ENCODE peak calls at places on chromosomes 7 and 10, in ten cellular contexts. R, W, S, H, G, B, Y, U, T and Q are unnamed samples.

GRCh38 chr7:135925205-135925604 is 52.0 kb downstream of the MTPN start:
- DNase-seq in R (peak), W (no peak), S (no peak), H (no peak), G (no peak), B (no peak), Y (peak), U (peak), T (no peak), Q (no peak)

GRCh38 chr7:75575488-75576112 is 83.5 kb downstream of the SPDYE5 start:
- DNase-seq in R (no peak), W (no peak), S (peak), H (no peak), G (no peak), B (no peak), Y (no peak), U (no peak), T (no peak), Q (no peak)

GRCh38 chr7:124058515-124058914 is 25.6 kb upstream of the TMEM229A start:
- DNase-seq in R (no peak), W (no peak), S (no peak), H (no peak), G (no peak), B (no peak), Y (no peak), U (no peak), T (no peak), Q (no peak)

GRCh38 chr7:112383671-112384417 is 66.4 kb upstream of the IFRD1 start:
- DNase-seq in R (no peak), W (peak), S (peak), H (peak), G (peak), B (peak), Y (peak), U (no peak), T (no peak), Q (no peak)

GRCh38 chr7:1918063-1918645 is 248.1 kb downstream of the ELFN1 start:
- DNase-seq in R (no peak), W (no peak), S (no peak), H (no peak), G (no peak), B (no peak), Y (no peak), U (no peak), T (no peak), Q (no peak)

GRCh38 chr7:109844362-109844761 is 1246.6 kb upstream of the LRRN3 start:
- DNase-seq in R (no peak), W (peak), S (peak), H (peak), G (peak), B (no peak), Y (peak), U (peak), T (peak), Q (peak)

GRCh38 chr7:86750124-86750523 is 106.4 kb downstream of the GRM3 start:
- DNase-seq in R (no peak), W (no peak), S (no peak), H (no peak), G (no peak), B (no peak), Y (no peak), U (no peak), T (no peak), Q (no peak)

GRCh38 chr10:80265740-80266512 is 23.5 kb downstream of the MAT1A start:
- DNase-seq in R (no peak), W (no peak), S (peak), H (peak), G (peak), B (no peak), Y (no peak), U (no peak), T (no peak), Q (no peak)

GRCh38 chr7:93720106-93720505 is 145.6 kb upstream of the CALCR start:
- DNase-seq in R (no peak), W (no peak), S (no peak), H (no peak), G (no peak), B (no peak), Y (no peak), U (no peak), T (no peak), Q (no peak)

GRCh38 chr7:80182630-80183276 is 48.1 kb downstream of the GNAI1 start:
- DNase-seq in R (peak), W (peak), S (no peak), H (peak), G (peak), B (no peak), Y (no peak), U (peak), T (no peak), Q (peak)

GRCh38 chr7:85186521-85187241 is at the start of gene SEMA3D:
- DNase-seq in R (peak), W (peak), S (peak), H (peak), G (peak), B (no peak), Y (peak), U (peak), T (peak), Q (peak)

GRCh38 chr7:135929249-135929648 is 47.9 kb downstream of the MTPN start:
- DNase-seq in R (no peak), W (no peak), S (no peak), H (no peak), G (peak), B (no peak), Y (peak), U (peak), T (peak), Q (no peak)

GRCh38 chr10:42963302-42963701 is 113.6 kb upstream of the RET start:
- DNase-seq in R (no peak), W (no peak), S (no peak), H (peak), G (no peak), B (no peak), Y (no peak), U (no peak), T (no peak), Q (no peak)

GRCh38 chr10:131511391-131511790 is 199.9 kb upstream of the TCERG1L start:
- DNase-seq in R (no peak), W (no peak), S (no peak), H (no peak), G (no peak), B (no peak), Y (no peak), U (no peak), T (no peak), Q (no peak)

GRCh38 chr7:157499121-157499834 is 162.5 kb downstream of the DNAJB6 start:
- DNase-seq in R (no peak), W (no peak), S (no peak), H (no peak), G (no peak), B (no peak), Y (no peak), U (no peak), T (no peak), Q (no peak)

GRCh38 chr7:157476654-157477549 is 140.1 kb downstream of the DNAJB6 start:
- DNase-seq in R (no peak), W (no peak), S (no peak), H (no peak), G (no peak), B (no peak), Y (no peak), U (no peak), T (no peak), Q (no peak)

GRCh38 chr7:127798769-127799372 is 146.9 kb downstream of the SND1 start:
- DNase-seq in R (no peak), W (no peak), S (no peak), H (no peak), G (no peak), B (no peak), Y (no peak), U (no peak), T (no peak), Q (no peak)

GRCh38 chr10:62560207-62560819 is 186.1 kb downstream of the ZNF365 start:
- DNase-seq in R (peak), W (peak), S (no peak), H (peak), G (peak), B (no peak), Y (peak), U (peak), T (peak), Q (no peak)

GRCh38 chr10:101972761-101973160 is 83.2 kb downstream of the ARMH3 start:
- DNase-seq in R (no peak), W (no peak), S (no peak), H (no peak), G (no peak), B (no peak), Y (peak), U (peak), T (no peak), Q (no peak)

GRCh38 chr10:72063703-72064391 is 24.5 kb downstream of the SPOCK2 start:
- DNase-seq in R (peak), W (peak), S (no peak), H (no peak), G (no peak), B (no peak), Y (no peak), U (no peak), T (peak), Q (no peak)

GRCh38 chr7:23419845-23420244 is 50.4 kb downstream of the IGF2BP3 start:
- DNase-seq in R (no peak), W (no peak), S (no peak), H (no peak), G (no peak), B (no peak), Y (no peak), U (no peak), T (no peak), Q (no peak)

GRCh38 chr10:46224414-46224682 is 62.4 kb upstream of the ANTXRL start:
- DNase-seq in R (no peak), W (no peak), S (no peak), H (no peak), G (no peak), B (no peak), Y (no peak), U (no peak), T (no peak), Q (no peak)

GRCh38 chr10:46225597-46225996 is 61.2 kb upstream of the ANTXRL start:
- DNase-seq in R (no peak), W (no peak), S (no peak), H (no peak), G (no peak), B (no peak), Y (no peak), U (no peak), T (no peak), Q (no peak)

GRCh38 chr10:46227571-46228075 is 59.2 kb upstream of the ANTXRL start:
- DNase-seq in R (no peak), W (no peak), S (no peak), H (no peak), G (no peak), B (no peak), Y (no peak), U (no peak), T (no peak), Q (no peak)

GRCh38 chr10:46226900-46227558 is 59.8 kb upstream of the ANTXRL start:
- DNase-seq in R (no peak), W (no peak), S (no peak), H (no peak), G (no peak), B (no peak), Y (no peak), U (no peak), T (no peak), Q (no peak)

DNA sequence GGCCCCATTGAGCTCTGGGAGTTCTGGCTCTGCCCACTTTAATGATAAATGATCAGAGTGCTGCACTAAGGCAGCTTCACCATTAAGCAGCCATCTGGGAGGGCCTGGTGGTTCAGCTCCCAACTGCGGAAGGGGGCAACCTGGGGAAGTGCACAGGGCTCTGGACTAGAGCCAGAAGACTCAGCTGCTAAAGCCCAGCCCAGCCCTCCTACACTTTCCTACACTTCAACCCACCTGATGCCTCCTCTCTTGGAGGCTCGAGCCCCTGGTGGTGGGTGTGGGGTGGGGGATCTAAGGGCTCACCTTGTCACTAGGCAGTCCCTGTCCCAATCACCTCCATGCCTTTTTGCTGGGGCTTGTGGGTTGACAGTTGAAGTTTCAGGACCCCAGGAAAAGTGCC is 60.6 kb upstream of the ANTXRL start:
- DNase-seq in R (no peak), W (no peak), S (no peak), H (no peak), G (no peak), B (no peak), Y (no peak), U (no peak), T (no peak), Q (no peak)
- H3K4me2 ChIP-seq in R (no peak), W (no peak), S (no peak), H (no peak), G (no peak), B (no peak), Y (no peak), U (no peak), T (no peak), Q (no peak)

DNA sequence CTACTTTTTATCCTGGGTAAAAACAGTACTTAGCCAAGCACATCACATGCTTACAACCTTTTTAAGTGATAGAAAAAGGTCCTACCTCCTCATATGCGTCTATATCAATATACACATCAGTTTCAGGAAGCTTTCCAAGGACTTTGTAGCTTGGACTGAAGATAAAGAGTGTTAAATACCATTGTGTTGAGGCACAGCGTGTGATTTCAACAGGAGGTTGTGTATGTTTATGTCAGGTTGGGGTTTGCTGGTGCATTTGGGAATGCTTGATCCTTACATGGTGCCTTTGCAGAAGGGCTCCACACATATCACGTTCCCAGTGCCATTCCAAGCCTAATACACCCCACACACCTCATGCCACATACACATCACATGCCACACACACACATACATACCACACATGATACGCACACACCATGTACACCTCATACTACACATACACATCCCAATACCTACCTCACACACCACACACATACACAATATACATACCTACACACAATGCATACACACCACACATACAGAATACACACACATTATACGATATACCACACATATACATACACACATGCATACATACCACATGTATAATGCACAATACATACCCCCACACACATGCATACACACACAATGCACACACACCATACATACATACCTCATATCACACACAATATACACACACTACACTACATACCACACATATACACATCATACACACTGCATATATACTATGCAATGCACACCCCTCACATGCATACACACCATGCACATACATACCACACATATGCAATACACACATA is 33.1 kb downstream of the PSMC2 start:
- DNase-seq in R (no peak), W (no peak), S (no peak), H (no peak), G (peak), B (no peak), Y (peak), U (peak), T (peak), Q (no peak)
- H3K4me2 ChIP-seq in R (no peak), W (no peak), S (no peak), H (no peak), G (no peak), B (no peak), Y (no peak), U (no peak), T (no peak), Q (no peak)

GRCh38 chr7:4091767-4092166 is 590.3 kb upstream of the FOXK1 start:
- DNase-seq in R (peak), W (peak), S (no peak), H (no peak), G (no peak), B (no peak), Y (no peak), U (no peak), T (no peak), Q (no peak)
- H3K4me2 ChIP-seq in R (no peak), W (no peak), S (no peak), H (no peak), G (no peak), B (no peak), Y (no peak), U (no peak), T (no peak), Q (no peak)

DNA sequence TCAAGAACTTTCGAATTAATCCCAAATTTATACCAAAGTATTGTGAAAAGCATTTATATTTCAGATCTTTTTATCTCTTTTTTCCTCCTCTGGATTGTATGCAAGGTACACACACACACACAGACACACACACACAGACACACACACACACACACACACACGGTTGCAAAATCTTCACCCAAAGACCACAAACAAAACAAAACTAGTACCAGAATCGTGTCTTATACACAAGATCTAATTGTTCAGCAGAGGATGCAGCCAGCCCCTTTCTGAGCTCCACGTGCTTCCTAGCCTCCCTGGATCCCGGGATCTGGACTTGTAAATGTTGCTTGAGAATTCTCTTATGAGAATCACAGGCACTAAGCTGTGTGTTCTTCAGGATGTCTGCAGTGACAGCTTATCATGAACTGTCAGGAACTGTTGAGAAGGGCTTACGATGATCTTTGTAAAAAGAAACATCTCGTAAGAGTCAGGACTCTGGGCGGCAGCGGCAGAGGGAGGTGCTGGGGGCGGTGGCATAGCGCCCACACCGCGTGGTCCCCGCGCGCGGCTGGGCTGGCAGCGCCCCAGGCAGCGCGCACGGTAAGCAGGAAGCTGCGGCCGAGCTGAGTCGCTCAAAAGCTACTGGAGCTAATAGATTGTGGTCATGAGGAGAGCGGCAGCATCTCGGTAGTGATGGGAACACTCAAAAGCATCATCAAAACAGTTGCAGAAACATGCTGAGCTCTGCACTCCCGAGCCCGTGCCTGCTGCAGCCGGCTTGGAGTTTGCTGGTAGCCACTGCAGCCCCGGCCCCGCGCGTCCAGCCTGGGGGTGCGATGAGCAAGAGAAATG is 277.6 kb downstream of the GATA3 start:
- DNase-seq in R (peak), W (peak), S (peak), H (peak), G (peak), B (no peak), Y (peak), U (peak), T (peak), Q (no peak)
- H3K4me2 ChIP-seq in R (peak), W (peak), S (peak), H (peak), G (peak), B (no peak), Y (peak), U (peak), T (peak), Q (no peak)

GRCh38 chr10:31697271-31698168 is 231.1 kb downstream of the ARHGAP12 start:
- DNase-seq in R (no peak), W (peak), S (no peak), H (no peak), G (no peak), B (no peak), Y (peak), U (peak), T (peak), Q (no peak)
- H3K4me2 ChIP-seq in R (peak), W (peak), S (peak), H (no peak), G (no peak), B (no peak), Y (peak), U (peak), T (peak), Q (no peak)

DNA sequence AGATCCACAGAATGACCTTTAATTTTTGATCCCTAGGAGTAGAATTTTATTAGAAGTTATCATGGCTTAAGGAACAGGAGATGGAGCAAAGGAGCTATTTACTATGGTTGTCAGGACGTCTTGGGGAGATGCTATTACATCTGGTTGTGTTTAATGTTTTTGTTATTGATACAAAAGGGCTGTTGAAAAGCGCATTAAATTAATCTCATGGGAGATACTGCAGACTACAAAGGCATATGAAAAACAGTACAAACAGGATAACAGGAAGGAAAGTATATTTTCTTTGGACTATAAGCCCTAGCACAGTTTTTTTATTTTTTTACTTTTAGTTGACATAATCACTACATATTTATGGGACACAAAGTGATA is 341.3 kb downstream of the ARL4A start:
- DNase-seq in R (no peak), W (no peak), S (no peak), H (no peak), G (no peak), B (no peak), Y (no peak), U (no peak), T (no peak), Q (no peak)
- H3K4me2 ChIP-seq in R (no peak), W (no peak), S (no peak), H (no peak), G (no peak), B (no peak), Y (no peak), U (no peak), T (no peak), Q (no peak)

DNA sequence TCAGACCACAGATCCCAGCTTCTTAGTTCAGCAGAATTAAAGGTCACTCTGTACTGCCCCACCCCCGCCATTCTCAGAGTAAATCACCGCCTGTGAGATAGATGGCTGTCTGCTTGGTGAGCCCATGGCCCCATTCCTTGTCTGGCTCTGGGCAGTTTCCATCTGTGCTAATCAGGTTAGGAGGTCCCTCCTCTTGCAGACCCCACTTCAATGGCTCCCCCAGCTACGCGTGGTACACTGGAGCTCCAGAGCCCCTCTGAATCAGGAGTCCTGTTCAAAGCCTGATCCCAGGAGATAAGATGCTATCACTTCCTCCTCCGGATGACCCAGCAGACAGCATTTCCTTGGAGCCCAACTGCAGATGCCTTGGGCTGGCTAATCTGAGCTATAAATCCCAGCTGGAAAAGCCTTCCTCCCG is 122.4 kb downstream of the SH3PXD2A start:
- DNase-seq in R (no peak), W (no peak), S (no peak), H (no peak), G (peak), B (no peak), Y (no peak), U (no peak), T (no peak), Q (no peak)
- H3K4me2 ChIP-seq in R (no peak), W (no peak), S (no peak), H (peak), G (no peak), B (no peak), Y (no peak), U (no peak), T (no peak), Q (no peak)

GRCh38 chr7:5429253-5429856 is 5.7 kb upstream of the TNRC18 start:
- DNase-seq in R (peak), W (peak), S (peak), H (peak), G (peak), B (no peak), Y (peak), U (peak), T (peak), Q (no peak)
- H3K4me2 ChIP-seq in R (peak), W (peak), S (peak), H (peak), G (peak), B (no peak), Y (peak), U (peak), T (peak), Q (peak)